ENCODE peak calls at places on chromosome 14, in ten cellular contexts. G is right lobe of liver, Z is HepG2, T is pancreas, Y is heart right ventricle, R is RWPE2, L is aorta, C is lower lobe of right lung, A is IMR-90, X is HCT116. I is an unnamed sample. For H3K27me3 and H3K36me3, the result is how much of the 10 kb centered on the place peaks cover.

GRCh38 chr14:54918427-54918826 is 15.8 kb upstream of the GCH1 start:
- ATAC-seq in G (no peak), Z (no peak), T (no peak), Y (peak), R (no peak), L (no peak), C (no peak), A (no peak), X (no peak), I (no peak)

GRCh38 chr14:29553427-29553826 is 374.2 kb downstream of the PRKD1 start:
- ATAC-seq in G (no peak), Z (no peak), T (no peak), Y (no peak), R (no peak), L (peak), C (no peak), A (no peak), X (no peak), I (no peak)

GRCh38 chr14:33348510-33348909 is 409.8 kb downstream of the NPAS3 start:
- ATAC-seq in G (no peak), Z (no peak), T (no peak), Y (no peak), R (no peak), L (no peak), C (no peak), A (no peak), X (no peak), I (no peak)

GRCh38 chr14:54889919-54890318 is 12.7 kb downstream of the GCH1 start:
- ATAC-seq in G (no peak), Z (no peak), T (no peak), Y (no peak), R (peak), L (no peak), C (no peak), A (no peak), X (no peak), I (no peak)

GRCh38 chr14:63854330-63854729 is 1.5 kb downstream of the SYNE2 start:
- ATAC-seq in G (no peak), Z (no peak), T (no peak), Y (no peak), R (peak), L (no peak), C (no peak), A (no peak), X (no peak), I (no peak)

GRCh38 chr14:92581966-92582566 is 68.5 kb downstream of the RIN3 start:
- ATAC-seq in G (no peak), Z (no peak), T (no peak), Y (no peak), R (no peak), L (no peak), C (no peak), A (no peak), X (no peak), I (no peak)

GRCh38 chr14:31337331-31337730 is 83.0 kb downstream of the HEATR5A start:
- ATAC-seq in G (no peak), Z (no peak), T (no peak), Y (no peak), R (no peak), L (no peak), C (no peak), A (no peak), X (no peak), I (no peak)

GRCh38 chr14:62031504-62031903 is 269.3 kb downstream of the SNAPC1 start:
- ATAC-seq in G (no peak), Z (no peak), T (no peak), Y (no peak), R (peak), L (no peak), C (no peak), A (no peak), X (no peak), I (no peak)

GRCh38 chr14:87898301-87898700 is 94.7 kb downstream of the GALC start:
- ATAC-seq in G (no peak), Z (no peak), T (no peak), Y (no peak), R (no peak), L (no peak), C (no peak), A (peak), X (no peak), I (no peak)

GRCh38 chr14:55845963-55846851 is 266.2 kb downstream of the KTN1 start:
- ATAC-seq in G (no peak), Z (no peak), T (peak), Y (peak), R (no peak), L (peak), C (no peak), A (no peak), X (peak), I (no peak)

GRCh38 chr14:81474156-81474492 is 59.5 kb downstream of the SEL1L start:
- ATAC-seq in G (no peak), Z (no peak), T (no peak), Y (no peak), R (no peak), L (no peak), C (no peak), A (no peak), X (no peak), I (no peak)

GRCh38 chr14:93035917-93036651 is 79.6 kb downstream of the ITPK1 start:
- ATAC-seq in G (peak), Z (peak), T (peak), Y (peak), R (peak), L (no peak), C (no peak), A (peak), X (peak), I (peak)

GRCh38 chr14:68583527-68584275 is 209.2 kb downstream of the ZFP36L1 start:
- ATAC-seq in G (no peak), Z (no peak), T (peak), Y (no peak), R (no peak), L (no peak), C (peak), A (no peak), X (peak), I (no peak)

GRCh38 chr14:22877000-22877501 is 5.5 kb downstream of the LRP10 start:
- ATAC-seq in G (no peak), Z (no peak), T (no peak), Y (no peak), R (no peak), L (no peak), C (no peak), A (no peak), X (no peak), I (no peak)

GRCh38 chr14:101408077-101408831 is 153.0 kb upstream of the DIO3 start:
- ATAC-seq in G (no peak), Z (no peak), T (peak), Y (no peak), R (no peak), L (peak), C (peak), A (peak), X (no peak), I (peak)

GRCh38 chr14:70472253-70473159 is 20.5 kb downstream of the ADAM21 start:
- ATAC-seq in G (no peak), Z (no peak), T (no peak), Y (no peak), R (no peak), L (no peak), C (no peak), A (no peak), X (no peak), I (no peak)

GRCh38 chr14:97788846-97789528 is 991.8 kb downstream of the VRK1 start:
- ATAC-seq in G (no peak), Z (peak), T (no peak), Y (no peak), R (no peak), L (no peak), C (no peak), A (no peak), X (no peak), I (no peak)

GRCh38 chr14:42437809-42438208 is 831.1 kb downstream of the LRFN5 start:
- ATAC-seq in G (no peak), Z (no peak), T (no peak), Y (no peak), R (no peak), L (no peak), C (no peak), A (no peak), X (no peak), I (no peak)

GRCh38 chr14:66650491-66650911 is 142.6 kb downstream of the GPHN start:
- ATAC-seq in G (no peak), Z (no peak), T (peak), Y (peak), R (no peak), L (no peak), C (no peak), A (no peak), X (no peak), I (no peak)

GRCh38 chr14:77424862-77425261 is 1.5 kb upstream of the NOXRED1 start:
- ATAC-seq in G (no peak), Z (no peak), T (no peak), Y (no peak), R (no peak), L (no peak), C (no peak), A (no peak), X (no peak), I (no peak)

GRCh38 chr14:64849940-64850339 is 29.8 kb downstream of the SPTB start:
- ATAC-seq in G (no peak), Z (no peak), T (no peak), Y (no peak), R (no peak), L (no peak), C (no peak), A (no peak), X (no peak), I (no peak)

GRCh38 chr14:54329082-54329695 is 67.6 kb upstream of the CDKN3 start:
- ATAC-seq in G (peak), Z (peak), T (peak), Y (peak), R (peak), L (peak), C (peak), A (peak), X (peak), I (peak)

GRCh38 chr14:41825622-41826021 is 218.9 kb downstream of the LRFN5 start:
- ATAC-seq in G (no peak), Z (peak), T (no peak), Y (no peak), R (no peak), L (no peak), C (no peak), A (no peak), X (no peak), I (no peak)

GRCh38 chr14:29927596-29928341 is at the start of gene PRKD1:
- ATAC-seq in G (peak), Z (peak), T (peak), Y (peak), R (peak), L (peak), C (peak), A (peak), X (no peak), I (peak)

GRCh38 chr14:22854963-22855724 is 16.4 kb upstream of the LRP10 start:
- ATAC-seq in G (no peak), Z (peak), T (no peak), Y (no peak), R (no peak), L (no peak), C (no peak), A (no peak), X (no peak), I (no peak)

GRCh38 chr14:89391123-89391522 is 25.9 kb downstream of the FOXN3 start:
- ATAC-seq in G (peak), Z (peak), T (peak), Y (peak), R (no peak), L (no peak), C (no peak), A (no peak), X (no peak), I (peak)

GRCh38 chr14:77139540-77140342 is 1.9 kb downstream of the ZDHHC22 start:
- ATAC-seq in G (peak), Z (peak), T (peak), Y (peak), R (peak), L (peak), C (peak), A (peak), X (peak), I (peak)

GRCh38 chr14:91858536-91859275 is 8.6 kb downstream of the TC2N start:
- ATAC-seq in G (peak), Z (peak), T (peak), Y (peak), R (peak), L (peak), C (peak), A (peak), X (peak), I (peak)

GRCh38 chr14:101719708-101720107 is 41.8 kb upstream of the PPP2R5C start:
- ATAC-seq in G (no peak), Z (peak), T (no peak), Y (peak), R (no peak), L (no peak), C (no peak), A (no peak), X (peak), I (no peak)

GRCh38 chr14:31543969-31544799 is 17.0 kb upstream of the NUBPL start:
- ATAC-seq in G (no peak), Z (peak), T (no peak), Y (no peak), R (peak), L (no peak), C (no peak), A (peak), X (peak), I (no peak)

GRCh38 chr14:34000396-34000795 is 49.5 kb upstream of the EGLN3 start:
- ATAC-seq in G (no peak), Z (peak), T (no peak), Y (no peak), R (no peak), L (no peak), C (no peak), A (no peak), X (no peak), I (no peak)

GRCh38 chr14:63470877-63471565 is 72.2 kb downstream of the PPP2R5E start:
- ATAC-seq in G (peak), Z (peak), T (peak), Y (peak), R (peak), L (no peak), C (peak), A (peak), X (peak), I (peak)

GRCh38 chr14:64217318-64217717 is 76.9 kb downstream of the ESR2 start:
- ATAC-seq in G (no peak), Z (no peak), T (peak), Y (no peak), R (no peak), L (no peak), C (no peak), A (no peak), X (no peak), I (no peak)

GRCh38 chr14:65438266-65438933 is 25.9 kb downstream of the FUT8 start:
- ATAC-seq in G (no peak), Z (no peak), T (no peak), Y (no peak), R (no peak), L (no peak), C (no peak), A (no peak), X (no peak), I (no peak)

GRCh38 chr14:54840336-54840735 is 62.3 kb downstream of the GCH1 start:
- ATAC-seq in G (peak), Z (no peak), T (no peak), Y (no peak), R (no peak), L (peak), C (no peak), A (no peak), X (no peak), I (peak)

GRCh38 chr14:90703841-90704240 is 112.4 kb downstream of the TTC7B start:
- ATAC-seq in G (no peak), Z (no peak), T (no peak), Y (no peak), R (no peak), L (no peak), C (no peak), A (no peak), X (no peak), I (no peak)

GRCh38 chr14:50312734-50313054 is 570 bp downstream of the DMAC2L start:
- ATAC-seq in G (peak), Z (peak), T (peak), Y (no peak), R (peak), L (no peak), C (peak), A (no peak), X (no peak), I (no peak)

GRCh38 chr14:36582874-36583241 is 444 bp upstream of the NKX2-8 start:
- ATAC-seq in G (no peak), Z (no peak), T (no peak), Y (no peak), R (no peak), L (no peak), C (no peak), A (no peak), X (peak), I (no peak)
- H3K27me3 ChIP-seq in G (under half), Z (under half), T (under half), Y (half or more), R (under half), L (under half), C (half or more), A (half or more), X (under half), I (half or more)

GRCh38 chr14:24160499-24160849 is 591 bp upstream of the IRF9 start:
- ATAC-seq in G (no peak), Z (no peak), T (no peak), Y (no peak), R (no peak), L (peak), C (no peak), A (peak), X (no peak), I (no peak)

GRCh38 chr14:24155100-24155499 is 6.0 kb upstream of the IRF9 start:
- ATAC-seq in G (no peak), Z (no peak), T (no peak), Y (no peak), R (no peak), L (no peak), C (no peak), A (no peak), X (no peak), I (no peak)

GRCh38 chr14:24156840-24157239 is 4.2 kb upstream of the IRF9 start:
- ATAC-seq in G (no peak), Z (no peak), T (no peak), Y (no peak), R (no peak), L (no peak), C (no peak), A (no peak), X (no peak), I (no peak)

GRCh38 chr14:24159777-24160498 is 1.1 kb upstream of the IRF9 start:
- ATAC-seq in G (no peak), Z (no peak), T (no peak), Y (no peak), R (no peak), L (no peak), C (no peak), A (no peak), X (no peak), I (no peak)

DNA sequence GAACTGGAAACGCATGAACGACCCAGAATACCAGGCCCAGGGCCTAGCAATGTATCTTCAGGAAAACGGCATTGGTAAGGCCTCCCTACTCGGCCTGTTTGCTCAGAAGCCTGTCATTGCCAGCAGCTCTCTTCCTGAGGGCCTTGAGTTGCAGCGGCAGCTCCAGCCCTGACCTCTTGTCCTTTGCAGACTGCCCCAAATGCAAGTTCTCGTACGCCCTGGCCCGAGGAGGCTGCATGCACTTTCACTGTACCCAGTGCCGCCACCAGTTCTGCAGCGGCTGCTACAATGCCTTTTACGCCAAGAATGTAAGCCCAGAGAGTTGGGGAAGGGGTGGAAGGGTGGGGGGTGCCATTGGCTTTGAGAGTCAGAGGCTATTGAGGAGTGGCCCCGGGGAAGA is 3.7 kb upstream of the IRF9 start:
- ATAC-seq in G (no peak), Z (no peak), T (no peak), Y (no peak), R (no peak), L (no peak), C (no peak), A (no peak), X (no peak), I (no peak)
- H3K36me3 ChIP-seq in G (under half), Z (half or more), T (under half), Y (under half), R (half or more), L (under half), C (half or more), A (half or more), X (under half), I (half or more)

DNA sequence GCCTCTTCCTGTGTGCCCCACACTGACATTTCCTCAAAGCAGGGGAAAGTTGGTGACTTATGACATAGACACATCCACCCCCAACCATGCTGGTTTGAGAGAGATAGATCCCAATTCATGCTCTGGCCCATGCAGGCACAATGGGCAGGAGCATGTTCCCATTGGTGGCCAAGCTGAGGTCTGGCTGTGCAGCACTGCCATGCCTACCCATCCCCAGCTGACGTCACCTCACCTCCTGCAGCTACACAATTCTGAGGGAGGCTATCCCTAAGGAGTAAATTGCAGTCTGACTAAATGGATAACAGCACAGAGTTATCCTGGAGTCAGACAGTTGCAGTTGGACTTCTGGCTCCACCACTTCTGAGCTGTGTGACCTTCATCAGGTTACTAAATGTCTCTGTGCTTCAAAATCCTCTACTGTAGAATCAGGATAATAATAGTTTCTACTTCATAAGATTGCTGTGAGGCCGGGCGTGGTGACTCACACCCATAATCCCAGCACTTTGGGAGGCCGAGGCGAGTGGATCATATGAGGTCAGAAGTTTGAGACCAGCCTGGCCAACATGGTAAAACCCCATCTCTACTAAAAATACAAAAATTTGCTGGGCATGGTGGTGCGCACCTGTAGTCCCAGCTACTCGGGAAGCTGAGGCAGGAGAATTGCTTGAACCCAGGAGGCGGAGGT is 323.9 kb downstream of the BCL11B start:
- ATAC-seq in G (no peak), Z (no peak), T (no peak), Y (no peak), R (no peak), L (no peak), C (no peak), A (no peak), X (no peak), I (no peak)
- H3K27me3 ChIP-seq in G (under half), Z (under half), T (under half), Y (under half), R (under half), L (under half), C (under half), A (under half), X (under half), I (under half)

DNA sequence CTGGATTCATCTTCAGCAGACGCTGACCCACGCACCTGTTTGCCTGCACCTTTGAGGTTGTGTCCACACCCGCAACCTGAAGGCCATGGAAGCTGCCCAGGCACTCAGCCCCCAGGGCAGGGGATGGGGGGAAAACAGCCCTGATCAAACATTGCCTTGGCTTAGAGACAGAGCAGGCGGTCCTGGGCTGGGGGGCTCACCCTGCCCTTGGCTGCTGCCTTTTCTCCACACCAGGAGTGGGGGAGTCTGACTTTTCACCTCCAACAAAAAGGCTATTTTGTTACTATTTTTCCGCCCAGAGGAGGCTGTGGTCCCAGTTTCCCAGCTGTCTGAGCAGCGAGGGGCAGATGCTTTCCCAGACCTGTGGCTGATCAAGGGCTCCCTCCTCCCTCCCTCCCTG is 24.2 kb downstream of the BCL11B start:
- ATAC-seq in G (no peak), Z (no peak), T (no peak), Y (no peak), R (no peak), L (no peak), C (no peak), A (no peak), X (no peak), I (no peak)
- H3K36me3 ChIP-seq in G (under half), Z (under half), T (under half), Y (under half), R (under half), L (under half), C (under half), A (under half), X (under half), I (under half)

GRCh38 chr14:60655898-60656754 is 6.8 kb upstream of the SIX1 start:
- ATAC-seq in G (no peak), Z (no peak), T (no peak), Y (no peak), R (no peak), L (no peak), C (peak), A (no peak), X (no peak), I (no peak)
- H3K27me3 ChIP-seq in G (under half), Z (under half), T (half or more), Y (half or more), R (under half), L (under half), C (half or more), A (under half), X (under half), I (half or more)

GRCh38 chr14:99512110-99512449 is 30.9 kb downstream of the CCNK start:
- ATAC-seq in G (no peak), Z (no peak), T (no peak), Y (no peak), R (no peak), L (no peak), C (no peak), A (no peak), X (no peak), I (no peak)
- H3K36me3 ChIP-seq in G (under half), Z (half or more), T (under half), Y (under half), R (half or more), L (under half), C (half or more), A (under half), X (under half), I (half or more)